ENCODE peak calls at places on chromosome 5, in ten cellular contexts. K, O, D, F, R, S, H, L, C and B are unnamed samples.
A peak's percentile ranks its signal among the peaks of the same experiment; 100 is the strongest.

GRCh38 chr5:33313150-33313549 is 127.6 kb upstream of the TARS1 start:
- DNase-seq in K (peak; percentile 53), O (peak; percentile 98), D (no peak), F (no peak), R (no peak), S (no peak), H (no peak), L (peak; percentile 91), C (no peak), B (peak; percentile 90)

GRCh38 chr5:74483001-74483400 is 157.5 kb downstream of the ENC1 start:
- DNase-seq in K (peak; percentile 15), O (no peak), D (no peak), F (no peak), R (no peak), S (no peak), H (no peak), L (no peak), C (no peak), B (no peak)

GRCh38 chr5:127696688-127697087 is 6.5 kb upstream of the CCDC192 start:
- DNase-seq in K (no peak), O (peak; percentile 80), D (no peak), F (no peak), R (no peak), S (no peak), H (no peak), L (peak; percentile 45), C (no peak), B (peak; percentile 37)

GRCh38 chr5:159463590-159464321 is 133.5 kb upstream of the IL12B start:
- DNase-seq in K (no peak), O (peak; percentile 78), D (no peak), F (no peak), R (no peak), S (no peak), H (no peak), L (peak; percentile 28), C (no peak), B (no peak)

GRCh38 chr5:60101561-60101960 is 208.0 kb upstream of the PDE4D start:
- DNase-seq in K (no peak), O (peak; percentile 40), D (no peak), F (no peak), R (no peak), S (no peak), H (no peak), L (peak; percentile 5), C (no peak), B (no peak)

GRCh38 chr5:10591159-10591558 is 27.3 kb downstream of the ANKRD33B start:
- DNase-seq in K (no peak), O (no peak), D (no peak), F (no peak), R (no peak), S (no peak), H (no peak), L (no peak), C (no peak), B (no peak)

GRCh38 chr5:61796773-61797172 is 464.7 kb downstream of the ZSWIM6 start:
- DNase-seq in K (no peak), O (peak; percentile 5), D (no peak), F (no peak), R (no peak), S (no peak), H (no peak), L (no peak), C (no peak), B (no peak)

GRCh38 chr5:37771203-37771611 is 68.6 kb downstream of the GDNF start:
- DNase-seq in K (no peak), O (no peak), D (peak; percentile 75), F (no peak), R (no peak), S (no peak), H (no peak), L (no peak), C (no peak), B (no peak)

GRCh38 chr5:78373231-78373630 is 12.8 kb downstream of the SCAMP1 start:
- DNase-seq in K (no peak), O (no peak), D (no peak), F (no peak), R (no peak), S (no peak), H (no peak), L (no peak), C (no peak), B (no peak)

GRCh38 chr5:14450055-14450524 is 131.5 kb upstream of the OTULINL start:
- DNase-seq in K (peak; percentile 75), O (peak; percentile 18), D (peak; percentile 90), F (no peak), R (no peak), S (no peak), H (no peak), L (peak; percentile 90), C (no peak), B (peak; percentile 96)

GRCh38 chr5:135349441-135349840 is 49.6 kb downstream of the MACROH2A1 start:
- DNase-seq in K (no peak), O (no peak), D (no peak), F (no peak), R (no peak), S (no peak), H (no peak), L (no peak), C (no peak), B (no peak)